ENCODE peak calls at places on chromosomes 12 and 14, in five cellular contexts. M, L, P, S and D are unnamed samples.

GRCh38 chr12:93784339-93785086 is 107.3 kb downstream of the CRADD start:
- DNase-seq in M (no peak), L (peak; percentile 46), P (peak; percentile 76), S (no peak), D (peak; percentile 70)

GRCh38 chr14:102164241-102164641 is 24.5 kb downstream of the WDR20 start:
- DNase-seq in M (no peak), L (no peak), P (peak; percentile 49), S (no peak), D (no peak)

GRCh38 chr12:6478406-6478805 is 7.9 kb upstream of the VAMP1 start:
- DNase-seq in M (no peak), L (no peak), P (no peak), S (no peak), D (no peak)

GRCh38 chr12:24791622-24792021 is 157.3 kb downstream of the BCAT1 start:
- DNase-seq in M (no peak), L (no peak), P (no peak), S (no peak), D (no peak)

GRCh38 chr12:754238-754816 is 1.9 kb downstream of the WNK1 start:
- DNase-seq in M (no peak), L (peak; percentile 36), P (no peak), S (no peak), D (peak; percentile 23)

GRCh38 chr12:94762259-94762942 is 112.0 kb upstream of the TMCC3 start:
- DNase-seq in M (no peak), L (no peak), P (no peak), S (no peak), D (no peak)

GRCh38 chr14:104335176-104335575 is 196.8 kb downstream of the KIF26A start:
- DNase-seq in M (no peak), L (no peak), P (no peak), S (no peak), D (peak; percentile 3)

GRCh38 chr12:58026421-58026820 is 85.1 kb downstream of the ATP23 start:
- DNase-seq in M (no peak), L (no peak), P (no peak), S (no peak), D (peak; percentile 18)

GRCh38 chr12:69274861-69275260 is 35.5 kb downstream of the CPSF6 start:
- DNase-seq in M (no peak), L (no peak), P (peak; percentile 48), S (no peak), D (no peak)

GRCh38 chr12:116610971-116611541 is 51.9 kb downstream of the MAP1LC3B2 start:
- DNase-seq in M (no peak), L (no peak), P (no peak), S (no peak), D (no peak)

GRCh38 chr12:116697305-116698130 is 40.4 kb downstream of the SPRING1 start:
- DNase-seq in M (no peak), L (peak; percentile 68), P (no peak), S (no peak), D (peak; percentile 45)

GRCh38 chr12:66066071-66066928 is 64.2 kb downstream of the LLPH start:
- DNase-seq in M (peak; percentile 59), L (no peak), P (peak; percentile 76), S (no peak), D (no peak)

GRCh38 chr12:121524196-121524930 is 56.5 kb downstream of the KDM2B start:
- DNase-seq in M (no peak), L (no peak), P (no peak), S (no peak), D (no peak)

GRCh38 chr12:64883264-64884163 is 59.1 kb downstream of the TBC1D30 start:
- DNase-seq in M (no peak), L (no peak), P (no peak), S (no peak), D (no peak)

GRCh38 chr14:68593806-68594536 is 198.9 kb downstream of the ZFP36L1 start:
- DNase-seq in M (no peak), L (no peak), P (peak; percentile 45), S (no peak), D (no peak)

GRCh38 chr12:108922918-108923317 is 43.0 kb downstream of the DAO start:
- DNase-seq in M (no peak), L (no peak), P (no peak), S (no peak), D (no peak)

GRCh38 chr12:106248177-106248848 is 493 bp upstream of the CKAP4 start:
- DNase-seq in M (no peak), L (peak; percentile 77), P (peak; percentile 81), S (peak; percentile 26), D (peak; percentile 71)

GRCh38 chr12:6612247-6612646 is 5.1 kb upstream of the CHD4 start:
- DNase-seq in M (no peak), L (no peak), P (no peak), S (no peak), D (no peak)

GRCh38 chr12:111643428-111643826 is 42.3 kb downstream of the BRAP start:
- DNase-seq in M (peak; percentile 64), L (no peak), P (peak; percentile 95), S (no peak), D (peak; percentile 39)

GRCh38 chr12:64452559-64453329 is 824 bp downstream of the TBK1 start:
- DNase-seq in M (peak; percentile 41), L (no peak), P (peak; percentile 90), S (no peak), D (no peak)

DNA sequence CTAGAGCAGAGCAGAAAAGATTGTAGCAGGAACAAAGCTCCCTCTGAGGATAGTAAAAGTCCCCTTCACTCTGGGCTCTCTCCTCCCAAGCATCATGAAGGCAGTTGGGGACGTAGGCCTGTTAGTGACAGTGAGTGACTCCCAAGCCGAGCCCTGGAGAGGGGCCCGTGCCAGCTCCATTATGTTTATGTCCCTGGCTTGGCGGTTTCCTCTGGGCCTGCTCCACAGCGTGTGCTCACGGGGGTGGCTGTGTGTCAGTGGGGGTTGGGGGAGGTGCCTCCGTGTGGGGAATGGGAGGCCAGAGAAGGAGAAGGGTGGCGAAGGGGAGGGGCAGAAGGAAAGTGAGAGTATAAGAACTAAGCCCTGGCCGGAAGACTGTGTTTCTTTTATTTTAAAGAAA is 170.0 kb upstream of the VASH1 start:
- DNase-seq in M (no peak), L (no peak), P (no peak), S (no peak), D (no peak)
- H3K27me3 ChIP-seq in M (no peaks in the 10 kb centered on the region), L (no peaks in the 10 kb centered on the region), P (no peaks in the 10 kb centered on the region), S (no peaks in the 10 kb centered on the region), D (no peaks in the 10 kb centered on the region)

GRCh38 chr12:52280319-52280795 is 5.9 kb downstream of the KRT86 start:
- DNase-seq in M (peak; percentile 72), L (no peak), P (peak; percentile 94), S (no peak), D (no peak)
- H3K27ac ChIP-seq in M (peak overlapping the region; percentile 99), L (peak overlapping the region; percentile 79), P (peak overlapping the region; percentile 91), S (no peak overlapping the region), D (no peak overlapping the region)

GRCh38 chr12:10612110-10612509 is 1.3 kb downstream of the MAGOHB start:
- DNase-seq in M (no peak), L (no peak), P (no peak), S (no peak), D (no peak)
- H3K4me3 ChIP-seq in M (peak overlapping the region; percentile 95), L (peak overlapping the region; percentile 63), P (no peak overlapping the region), S (no peak overlapping the region), D (no peak overlapping the region)

GRCh38 chr14:76098047-76098446 is 53.7 kb upstream of the GPATCH2L start:
- DNase-seq in M (no peak), L (no peak), P (no peak), S (no peak), D (no peak)

GRCh38 chr14:76101384-76101783 is 50.3 kb upstream of the GPATCH2L start:
- DNase-seq in M (no peak), L (no peak), P (peak; percentile 7), S (no peak), D (no peak)

GRCh38 chr14:76096257-76096656 is 55.5 kb upstream of the GPATCH2L start:
- DNase-seq in M (no peak), L (no peak), P (no peak), S (no peak), D (no peak)

GRCh38 chr14:76101980-76102379 is 49.7 kb upstream of the GPATCH2L start:
- DNase-seq in M (no peak), L (no peak), P (no peak), S (no peak), D (no peak)

GRCh38 chr14:76098916-76099675 is 52.6 kb upstream of the GPATCH2L start:
- DNase-seq in M (no peak), L (no peak), P (no peak), S (no peak), D (no peak)
- H3K27me3 ChIP-seq in M (peaks cover 20% of the 10 kb centered on the region), L (no peaks in the 10 kb centered on the region), P (peaks cover 6% of the 10 kb centered on the region), S (no peaks in the 10 kb centered on the region), D (no peaks in the 10 kb centered on the region)

GRCh38 chr14:23407516-23408306 is at the start of gene MYH6:
- DNase-seq in M (no peak), L (peak; percentile 21), P (no peak), S (no peak), D (no peak)
- H3K27ac ChIP-seq in M (no peak within 1 kb of the TSS), L (peak within 1 kb of the TSS; percentile 57), P (no peak within 1 kb of the TSS), S (no peak within 1 kb of the TSS), D (no peak within 1 kb of the TSS)

DNA sequence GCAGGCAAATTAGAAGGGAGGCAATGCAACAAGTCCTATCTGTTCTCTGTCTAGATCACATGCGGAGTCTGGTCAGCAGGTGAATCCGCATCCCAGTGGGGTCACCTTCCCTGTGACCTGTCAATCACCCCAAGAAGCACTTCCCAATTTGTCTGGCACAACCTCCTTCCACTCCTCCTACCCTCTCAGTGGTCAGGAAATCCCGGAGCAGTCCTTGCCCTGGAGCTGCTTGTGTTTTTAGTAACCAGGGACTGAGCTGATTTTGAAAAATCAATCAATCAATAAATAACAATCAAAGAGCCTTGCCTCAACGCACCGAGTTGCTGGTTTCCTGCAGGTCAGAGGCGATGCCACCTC is 572 bp upstream of the ACSS3 start:
- DNase-seq in M (no peak), L (peak; percentile 71), P (no peak), S (no peak), D (peak; percentile 60)
- H3K4me3 ChIP-seq in M (peak overlapping the region; percentile 58), L (peak overlapping the region; percentile 91), P (peak overlapping the region; percentile 31), S (no peak overlapping the region), D (peak overlapping the region; percentile 63)

GRCh38 chr12:97560359-97560758 is 97.8 kb downstream of the RMST start:
- DNase-seq in M (no peak), L (no peak), P (no peak), S (no peak), D (no peak)

GRCh38 chr12:97557116-97557515 is 94.5 kb downstream of the RMST start:
- DNase-seq in M (no peak), L (no peak), P (no peak), S (no peak), D (no peak)

GRCh38 chr12:97552410-97553050 is 89.9 kb downstream of the RMST start:
- DNase-seq in M (no peak), L (no peak), P (no peak), S (no peak), D (no peak)

GRCh38 chr12:97556201-97556824 is 93.7 kb downstream of the RMST start:
- DNase-seq in M (no peak), L (peak; percentile 38), P (no peak), S (no peak), D (no peak)

GRCh38 chr12:97555547-97556200 is 93.1 kb downstream of the RMST start:
- DNase-seq in M (no peak), L (no peak), P (no peak), S (no peak), D (no peak)
- H3K27me3 ChIP-seq in M (no peaks in the 10 kb centered on the region), L (no peaks in the 10 kb centered on the region), P (no peaks in the 10 kb centered on the region), S (no peaks in the 10 kb centered on the region), D (no peaks in the 10 kb centered on the region)